ENCODE peak calls at places on chromosomes 13 and 19, in eight cellular contexts. One of them, this sample, is unnamed.

GRCh38 chr13:30375436-30375835 is 46.9 kb upstream of the UBE2L5 start:
- DNase-seq in omental fat pad: no peak
- DNase-seq in neural crest cell: no peak
- DNase-seq in GM20000: no peak
- DNase-seq in A549: no peak
- DNase-seq in IMR-90: no peak
- DNase-seq in uterus: no peak
- DNase-seq in fibroblast of lung: no peak
- DNase-seq in this sample: no peak

GRCh38 chr13:99308481-99309087 is 1.4 kb upstream of the GPR183 start:
- DNase-seq in IMR-90: peak; percentile 63
- DNase-seq in neural crest cell: no peak
- DNase-seq in A549: no peak
- DNase-seq in omental fat pad: no peak
- DNase-seq in fibroblast of lung: peak; percentile 80
- DNase-seq in GM20000: no peak
- DNase-seq in uterus: no peak
- DNase-seq in this sample: no peak

GRCh38 chr19:41324921-41325639 is 15.1 kb downstream of the CCDC97 start:
- DNase-seq in uterus: peak; percentile 88
- DNase-seq in omental fat pad: no peak
- DNase-seq in A549: peak; percentile 83
- DNase-seq in GM20000: no peak
- DNase-seq in neural crest cell: no peak
- DNase-seq in IMR-90: peak; percentile 90
- DNase-seq in fibroblast of lung: peak; percentile 82
- DNase-seq in this sample: no peak

GRCh38 chr19:47413941-47414340 is 5.4 kb downstream of the MEIS3 start:
- DNase-seq in A549: no peak
- DNase-seq in GM20000: no peak
- DNase-seq in neural crest cell: no peak
- DNase-seq in omental fat pad: no peak
- DNase-seq in uterus: no peak
- DNase-seq in IMR-90: no peak
- DNase-seq in fibroblast of lung: no peak
- DNase-seq in this sample: no peak

GRCh38 chr19:2394669-2395292 is 32.6 kb downstream of the TIMM13 start:
- DNase-seq in fibroblast of lung: no peak
- DNase-seq in IMR-90: no peak
- DNase-seq in neural crest cell: no peak
- DNase-seq in GM20000: peak; percentile 48
- DNase-seq in omental fat pad: no peak
- DNase-seq in uterus: no peak
- DNase-seq in A549: no peak
- DNase-seq in this sample: peak; percentile 57

GRCh38 chr13:31887311-31887710 is 144.3 kb upstream of the FRY start:
- DNase-seq in fibroblast of lung: peak; percentile 53
- DNase-seq in omental fat pad: no peak
- DNase-seq in IMR-90: peak; percentile 55
- DNase-seq in GM20000: no peak
- DNase-seq in A549: no peak
- DNase-seq in uterus: no peak
- DNase-seq in neural crest cell: no peak
- DNase-seq in this sample: no peak

GRCh38 chr13:27599845-27600553 is 20.3 kb downstream of the LNX2 start:
- DNase-seq in fibroblast of lung: peak; percentile 86
- DNase-seq in IMR-90: peak; percentile 67
- DNase-seq in uterus: no peak
- DNase-seq in GM20000: no peak
- DNase-seq in omental fat pad: no peak
- DNase-seq in neural crest cell: no peak
- DNase-seq in A549: no peak
- DNase-seq in this sample: no peak

GRCh38 chr19:55691561-55692481 is 16.8 kb downstream of the EPN1 start:
- DNase-seq in omental fat pad: no peak
- DNase-seq in GM20000: no peak
- DNase-seq in uterus: no peak
- DNase-seq in IMR-90: no peak
- DNase-seq in A549: no peak
- DNase-seq in fibroblast of lung: no peak
- DNase-seq in neural crest cell: no peak
- DNase-seq in this sample: no peak

GRCh38 chr13:108985166-108985565 is 355.8 kb downstream of the MYO16 start:
- DNase-seq in uterus: no peak
- DNase-seq in IMR-90: no peak
- DNase-seq in GM20000: no peak
- DNase-seq in omental fat pad: no peak
- DNase-seq in A549: no peak
- DNase-seq in fibroblast of lung: peak; percentile 56
- DNase-seq in neural crest cell: no peak
- DNase-seq in this sample: no peak

GRCh38 chr19:44113784-44114390 is 688 bp downstream of the ZNF225 start:
- DNase-seq in A549: peak; percentile 46
- DNase-seq in uterus: peak; percentile 18
- DNase-seq in omental fat pad: no peak
- DNase-seq in neural crest cell: no peak
- DNase-seq in fibroblast of lung: no peak
- DNase-seq in GM20000: no peak
- DNase-seq in IMR-90: peak; percentile 27
- DNase-seq in this sample: peak; percentile 13

GRCh38 chr13:39417131-39417530 is 185.9 kb downstream of the LHFPL6 start:
- DNase-seq in fibroblast of lung: no peak
- DNase-seq in omental fat pad: no peak
- DNase-seq in GM20000: no peak
- DNase-seq in A549: no peak
- DNase-seq in IMR-90: no peak
- DNase-seq in neural crest cell: peak; percentile 40
- DNase-seq in uterus: no peak
- DNase-seq in this sample: no peak

GRCh38 chr19:45404557-45405434 is at the start of gene PPP1R13L:
- DNase-seq in IMR-90: peak; percentile 56
- DNase-seq in uterus: peak; percentile 76
- DNase-seq in GM20000: peak; percentile 89
- DNase-seq in A549: peak; percentile 95
- DNase-seq in fibroblast of lung: peak; percentile 82
- DNase-seq in omental fat pad: peak; percentile 52
- DNase-seq in neural crest cell: no peak
- DNase-seq in this sample: peak; percentile 82

GRCh38 chr13:57632276-57633140 is 964 bp downstream of the PCDH17 start:
- DNase-seq in neural crest cell: peak; percentile 33
- DNase-seq in GM20000: peak; percentile 24
- DNase-seq in fibroblast of lung: peak; percentile 51
- DNase-seq in A549: no peak
- DNase-seq in omental fat pad: no peak
- DNase-seq in IMR-90: no peak
- DNase-seq in uterus: no peak
- DNase-seq in this sample: peak; percentile 28

GRCh38 chr19:35847911-35848310 is 4.4 kb downstream of the NPHS1 start:
- DNase-seq in IMR-90: no peak
- DNase-seq in fibroblast of lung: no peak
- DNase-seq in GM20000: no peak
- DNase-seq in A549: no peak
- DNase-seq in uterus: no peak
- DNase-seq in neural crest cell: no peak
- DNase-seq in omental fat pad: no peak
- DNase-seq in this sample: no peak

GRCh38 chr19:40623403-40624239 is 22.5 kb downstream of the LTBP4 start:
- DNase-seq in IMR-90: peak; percentile 18
- DNase-seq in uterus: peak; percentile 24
- DNase-seq in neural crest cell: no peak
- DNase-seq in A549: peak; percentile 90
- DNase-seq in GM20000: no peak
- DNase-seq in omental fat pad: peak; percentile 44
- DNase-seq in fibroblast of lung: peak; percentile 99
- DNase-seq in this sample: no peak

GRCh38 chr13:62678039-62678438 is 1262.4 kb upstream of the PCDH20 start:
- DNase-seq in uterus: no peak
- DNase-seq in GM20000: no peak
- DNase-seq in A549: no peak
- DNase-seq in IMR-90: no peak
- DNase-seq in fibroblast of lung: no peak
- DNase-seq in omental fat pad: no peak
- DNase-seq in neural crest cell: no peak
- DNase-seq in this sample: no peak

GRCh38 chr19:39595950-39596349 is 6.4 kb upstream of the LGALS13 start:
- DNase-seq in omental fat pad: no peak
- DNase-seq in IMR-90: no peak
- DNase-seq in uterus: no peak
- DNase-seq in A549: no peak
- DNase-seq in GM20000: no peak
- DNase-seq in neural crest cell: no peak
- DNase-seq in fibroblast of lung: no peak
- DNase-seq in this sample: no peak

GRCh38 chr13:35518337-35518736 is 41.8 kb upstream of the MAB21L1 start:
- DNase-seq in fibroblast of lung: peak; percentile 32
- DNase-seq in A549: no peak
- DNase-seq in IMR-90: no peak
- DNase-seq in neural crest cell: no peak
- DNase-seq in GM20000: no peak
- DNase-seq in omental fat pad: no peak
- DNase-seq in uterus: no peak
- DNase-seq in this sample: no peak

GRCh38 chr13:101875717-101876393 is 423.4 kb downstream of the ITGBL1 start:
- DNase-seq in omental fat pad: no peak
- DNase-seq in GM20000: no peak
- DNase-seq in uterus: no peak
- DNase-seq in IMR-90: peak; percentile 55
- DNase-seq in A549: no peak
- DNase-seq in neural crest cell: no peak
- DNase-seq in fibroblast of lung: peak; percentile 89
- DNase-seq in this sample: no peak

GRCh38 chr13:49993666-49994065 is 3.2 kb upstream of the TRIM13 start:
- DNase-seq in neural crest cell: no peak
- DNase-seq in uterus: no peak
- DNase-seq in fibroblast of lung: no peak
- DNase-seq in GM20000: no peak
- DNase-seq in A549: no peak
- DNase-seq in IMR-90: no peak
- DNase-seq in omental fat pad: no peak
- DNase-seq in this sample: no peak

GRCh38 chr13:23810842-23811241 is 78.4 kb downstream of the MIPEP start:
- DNase-seq in neural crest cell: no peak
- DNase-seq in GM20000: peak; percentile 31
- DNase-seq in fibroblast of lung: no peak
- DNase-seq in IMR-90: no peak
- DNase-seq in A549: no peak
- DNase-seq in omental fat pad: no peak
- DNase-seq in uterus: no peak
- DNase-seq in this sample: peak; percentile 27
- TF ChIP-seq CTCF in neural crest cell: peak; percentile 45
- TF ChIP-seq CTCF in GM20000: peak; percentile 47
- TF ChIP-seq CTCF in fibroblast of lung: no peak
- TF ChIP-seq CTCF in IMR-90: no peak
- TF ChIP-seq CTCF in A549: no peak
- TF ChIP-seq CTCF in omental fat pad: no peak
- TF ChIP-seq CTCF in uterus: no peak
- TF ChIP-seq CTCF in this sample: peak; percentile 55

DNA sequence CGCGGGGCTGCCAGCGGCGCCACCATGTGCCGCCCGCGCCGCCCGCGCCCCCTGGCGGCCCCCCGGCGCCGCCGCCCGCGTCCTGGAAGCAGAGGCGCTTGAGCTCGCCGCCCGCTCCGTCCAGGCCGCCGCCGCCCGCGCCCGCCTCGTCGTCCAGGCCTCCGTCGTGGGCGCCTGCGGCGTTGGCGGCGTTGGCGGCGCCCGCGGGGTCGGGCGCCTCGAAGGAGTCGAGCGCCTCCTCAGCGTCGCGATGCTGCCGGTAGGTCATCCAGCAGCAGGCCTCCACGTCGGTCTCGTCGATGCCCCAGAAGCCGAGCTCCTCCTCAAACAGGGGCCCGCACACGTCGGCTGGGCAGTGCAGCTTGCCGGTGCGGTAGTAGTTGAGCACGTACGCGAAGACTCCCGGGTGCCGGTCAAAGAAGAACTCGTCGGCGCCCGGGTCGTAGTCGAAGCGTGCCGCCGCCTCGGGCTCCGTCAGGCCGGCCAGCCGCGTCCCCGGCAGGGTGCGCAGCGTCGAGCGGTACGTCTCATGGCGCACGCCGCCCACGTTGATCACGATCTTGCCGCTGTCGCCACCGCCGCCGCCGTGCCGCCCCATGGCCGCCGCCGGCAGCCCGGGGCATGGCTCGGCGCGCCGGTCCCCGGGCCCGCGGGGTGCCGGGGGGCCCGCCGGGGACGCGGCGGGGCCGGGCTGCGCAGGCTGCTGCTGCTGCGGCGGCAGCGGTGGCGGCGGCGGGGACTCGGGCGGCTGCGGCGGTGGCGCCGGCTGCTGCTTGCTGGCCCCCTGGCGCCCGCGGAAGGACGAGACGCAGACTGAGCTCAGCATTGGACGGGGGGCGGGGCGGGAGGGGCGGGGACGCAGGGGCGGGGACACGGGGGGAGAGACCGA is 676 bp downstream of the KCNC3 start:
- DNase-seq in uterus: no peak
- DNase-seq in neural crest cell: no peak
- DNase-seq in IMR-90: no peak
- DNase-seq in GM20000: peak; percentile 68
- DNase-seq in A549: no peak
- DNase-seq in omental fat pad: no peak
- DNase-seq in fibroblast of lung: no peak
- DNase-seq in this sample: peak; percentile 66
- TF ChIP-seq CTCF in uterus: no peak
- TF ChIP-seq CTCF in neural crest cell: peak; percentile 49
- TF ChIP-seq CTCF in IMR-90: no peak
- TF ChIP-seq CTCF in GM20000: peak; percentile 67
- TF ChIP-seq CTCF in A549: peak; percentile 81
- TF ChIP-seq CTCF in omental fat pad: no peak
- TF ChIP-seq CTCF in fibroblast of lung: no peak
- TF ChIP-seq CTCF in this sample: peak; percentile 74

GRCh38 chr13:69585656-69586055 is 522.0 kb upstream of the ATXN8OS start:
- DNase-seq in uterus: no peak
- DNase-seq in fibroblast of lung: no peak
- DNase-seq in GM20000: no peak
- DNase-seq in A549: no peak
- DNase-seq in IMR-90: no peak
- DNase-seq in neural crest cell: no peak
- DNase-seq in omental fat pad: no peak
- DNase-seq in this sample: no peak
- TF ChIP-seq CTCF in uterus: no peak
- TF ChIP-seq CTCF in fibroblast of lung: no peak
- TF ChIP-seq CTCF in GM20000: peak; percentile 6
- TF ChIP-seq CTCF in A549: no peak
- TF ChIP-seq CTCF in IMR-90: no peak
- TF ChIP-seq CTCF in neural crest cell: peak; percentile 42
- TF ChIP-seq CTCF in omental fat pad: no peak
- TF ChIP-seq CTCF in this sample: no peak

DNA sequence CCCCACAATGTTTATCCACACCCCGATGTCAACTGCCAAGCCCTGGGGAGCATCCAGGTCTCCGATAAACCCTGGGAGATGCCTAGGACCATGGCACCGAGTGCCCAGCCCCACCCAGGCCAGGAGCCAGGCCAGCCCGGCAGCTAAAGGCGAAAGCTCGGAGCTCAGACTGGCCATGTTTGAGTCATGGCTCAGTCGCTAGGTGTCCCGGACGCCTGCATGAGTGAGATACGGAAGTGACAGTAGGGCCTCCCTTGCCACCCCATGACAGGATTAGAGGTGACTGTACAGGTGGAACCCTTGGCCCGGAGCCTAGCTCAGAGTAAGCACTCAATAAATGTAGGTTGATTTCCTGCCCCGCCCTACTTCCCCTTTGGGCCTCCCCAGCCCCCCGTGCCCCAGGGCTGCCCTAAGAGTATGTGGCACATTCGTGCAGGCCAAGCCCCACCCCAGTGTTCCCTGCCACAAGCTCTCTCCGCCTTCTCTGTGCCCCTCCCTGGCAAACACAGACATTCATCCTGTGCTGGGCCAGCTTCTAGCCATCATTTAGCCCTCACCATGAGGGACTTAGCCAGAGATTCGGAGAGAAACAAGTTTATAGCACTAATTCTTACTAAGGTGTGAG is 5.8 kb upstream of the TPM4 start:
- DNase-seq in GM20000: peak; percentile 86
- DNase-seq in A549: peak; percentile 58
- DNase-seq in IMR-90: no peak
- DNase-seq in omental fat pad: no peak
- DNase-seq in fibroblast of lung: no peak
- DNase-seq in uterus: peak; percentile 82
- DNase-seq in neural crest cell: no peak
- DNase-seq in this sample: peak; percentile 84
- TF ChIP-seq CTCF in GM20000: no peak
- TF ChIP-seq CTCF in A549: no peak
- TF ChIP-seq CTCF in IMR-90: no peak
- TF ChIP-seq CTCF in omental fat pad: no peak
- TF ChIP-seq CTCF in fibroblast of lung: no peak
- TF ChIP-seq CTCF in uterus: no peak
- TF ChIP-seq CTCF in neural crest cell: no peak
- TF ChIP-seq CTCF in this sample: peak; percentile 31

This sample was measured in GM13977.